ENCODE peak calls at places on chromosomes 2 and 18, in seven cellular contexts. E is Right ventricle myocardium inferior, X is Caki2, Z is head of caudate nucleus, R is heart right ventricle, H is nucleus accumbens, U is right cardiac atrium. B is an unnamed sample.

GRCh38 chr18:11004294-11004693 is 145.1 kb downstream of the PIEZO2 start:
- DNase-seq in X (peak), H (no peak), E (no peak), R (no peak), Z (no peak), U (no peak), B (no peak)

GRCh38 chr18:79321625-79322024 is 74.1 kb upstream of the NFATC1 start:
- DNase-seq in R (no peak), E (no peak), U (no peak), X (no peak), Z (no peak), H (no peak), B (no peak)

GRCh38 chr18:46250084-46250811 is 146.1 kb downstream of the HAUS1 start:
- DNase-seq in R (no peak), Z (no peak), X (peak), H (no peak), U (no peak), E (no peak), B (peak)

GRCh38 chr2:72674982-72675915 is 150.6 kb downstream of the EXOC6B start:
- DNase-seq in X (no peak), Z (no peak), U (no peak), R (no peak), E (no peak), H (no peak), B (peak)

GRCh38 chr2:5409925-5410360 is 282.2 kb upstream of the SOX11 start:
- DNase-seq in H (peak), E (no peak), U (no peak), R (no peak), Z (no peak), X (no peak), B (no peak)

GRCh38 chr2:80634590-80634989 is 330.0 kb upstream of the LRRTM1 start:
- DNase-seq in E (no peak), U (no peak), R (no peak), H (no peak), Z (no peak), X (no peak), B (no peak)

GRCh38 chr2:237201461-237202287 is 116.0 kb downstream of the COPS8 start:
- DNase-seq in U (no peak), Z (no peak), E (no peak), R (peak), X (peak), H (no peak), B (peak)

GRCh38 chr2:238290079-238290478 is 1.7 kb upstream of the PER2 start:
- DNase-seq in E (peak), R (peak), X (peak), Z (peak), U (peak), H (peak), B (peak)

GRCh38 chr2:46098606-46099005 is 198.6 kb upstream of the EPAS1 start:
- DNase-seq in R (no peak), H (no peak), E (no peak), U (no peak), X (no peak), Z (no peak), B (no peak)

GRCh38 chr2:32064021-32064678 is 794 bp downstream of the SPAST start:
- DNase-seq in R (no peak), E (no peak), H (no peak), U (no peak), Z (peak), X (peak), B (no peak)

GRCh38 chr2:174334781-174335604 is at the start of gene SP9:
- DNase-seq in X (no peak), H (peak), R (no peak), Z (no peak), U (no peak), E (no peak), B (peak)

GRCh38 chr2:113281920-113282746 is 3.4 kb upstream of the PAX8 start:
- DNase-seq in X (peak), R (no peak), U (no peak), Z (no peak), E (no peak), H (no peak), B (no peak)

GRCh38 chr18:51588616-51589015 is 391.1 kb upstream of the MEX3C start:
- DNase-seq in H (peak), E (no peak), U (no peak), R (no peak), X (no peak), Z (no peak), B (no peak)

GRCh38 chr18:79784071-79784913 is 13.4 kb upstream of the KCNG2 start:
- DNase-seq in E (no peak), U (no peak), H (no peak), R (no peak), Z (no peak), X (no peak), B (no peak)

GRCh38 chr18:44709297-44710117 is 28.8 kb downstream of the SETBP1 start:
- DNase-seq in E (no peak), Z (no peak), R (no peak), H (no peak), U (no peak), X (no peak), B (no peak)

GRCh38 chr2:158998486-158999248 is 30.2 kb downstream of the TANC1 start:
- DNase-seq in U (no peak), R (no peak), H (peak), X (no peak), Z (peak), E (no peak), B (no peak)

GRCh38 chr18:30280861-30281470 is 761.6 kb downstream of the DSC3 start:
- DNase-seq in Z (no peak), X (peak), R (no peak), U (no peak), E (no peak), H (no peak), B (no peak)

GRCh38 chr2:33205693-33206434 is 259.1 kb downstream of the LTBP1 start:
- DNase-seq in H (no peak), Z (no peak), R (no peak), E (no peak), U (no peak), X (no peak), B (no peak)

GRCh38 chr2:60855989-60856669 is 25.2 kb upstream of the REL start:
- DNase-seq in R (no peak), H (no peak), Z (no peak), E (no peak), X (no peak), U (no peak), B (no peak)

GRCh38 chr2:240390091-240391073 is 45.1 kb upstream of the GPC1 start:
- DNase-seq in R (no peak), Z (no peak), E (no peak), H (no peak), U (no peak), X (no peak), B (no peak)

GRCh38 chr2:166375205-166375735 is 474 bp downstream of the SCN9A start:
- DNase-seq in E (no peak), U (no peak), X (no peak), H (no peak), Z (no peak), R (no peak), B (no peak)

GRCh38 chr18:13614701-13615288 is 111.6 kb downstream of the FAM210A start:
- DNase-seq in R (no peak), U (peak), Z (peak), X (no peak), E (peak), H (no peak), B (no peak)

GRCh38 chr2:42424033-42424432 is 63.0 kb upstream of the COX7A2L start:
- DNase-seq in R (no peak), X (no peak), Z (no peak), H (no peak), U (no peak), E (no peak), B (no peak)

GRCh38 chr2:49042510-49042909 is 111.8 kb downstream of the FSHR start:
- DNase-seq in E (no peak), X (no peak), H (no peak), R (no peak), Z (no peak), U (no peak), B (no peak)

GRCh38 chr18:57775937-57776336 is 27.2 kb downstream of the ATP8B1 start:
- DNase-seq in U (no peak), H (no peak), R (no peak), E (no peak), Z (no peak), X (no peak), B (no peak)

B was measured in thyroid gland.